ENCODE peak calls at places on chromosome 1, in nine cellular contexts. Z is Ammon's horn; G is HT-29; E is stimulated activated CD8-positive, alpha-beta memory T cell treated with anti-CD3 and anti-CD28 coated beads, Interleukin-7, amount 100 ng/mL, for 1 hour; D is HAP-1; J is CD8-positive, alpha-beta memory T cell; P is fibroblast of pulmonary artery; V is NCI-H748 treated with DMSO at 0.1 percent for 48 hours; F is ureter. W is an unnamed sample.

GRCh38 chr1:42773420-42773819 is 6.4 kb downstream of the C1orf50 start:
- DNase-seq in Z (no peak), G (no peak), E (no peak), D (no peak), J (no peak), P (no peak), V (no peak), F (no peak), W (no peak)

GRCh38 chr1:4655674-4656532 is 1.5 kb downstream of the AJAP1 start:
- DNase-seq in Z (peak; percentile 96), G (no peak), E (no peak), D (no peak), J (no peak), P (peak; percentile 11), V (peak; percentile 36), F (peak; percentile 81), W (no peak)

GRCh38 chr1:243407284-243408018 is 151.6 kb downstream of the SDCCAG8 start:
- DNase-seq in Z (no peak), G (no peak), E (no peak), D (no peak), J (no peak), P (peak; percentile 63), V (no peak), F (no peak), W (no peak)

GRCh38 chr1:216389774-216390173 is 33.5 kb downstream of the USH2A start:
- DNase-seq in Z (no peak), G (no peak), E (no peak), D (no peak), J (no peak), P (no peak), V (no peak), F (no peak), W (no peak)

GRCh38 chr1:12232221-12232620 is 2.4 kb downstream of the VPS13D start:
- DNase-seq in Z (no peak), G (no peak), E (no peak), D (no peak), J (no peak), P (no peak), V (no peak), F (no peak), W (no peak)

GRCh38 chr1:154386643-154387352 is 18.3 kb upstream of the IL6R start:
- DNase-seq in Z (no peak), G (no peak), E (peak; percentile 49), D (no peak), J (peak; percentile 78), P (no peak), V (no peak), F (no peak), W (no peak)

GRCh38 chr1:46525253-46525983 is 26.0 kb downstream of the KNCN start:
- DNase-seq in Z (no peak), G (peak; percentile 56), E (no peak), D (no peak), J (no peak), P (no peak), V (no peak), F (no peak), W (no peak)

GRCh38 chr1:223496883-223497282 is 103.7 kb downstream of the CCDC185 start:
- DNase-seq in Z (no peak), G (no peak), E (no peak), D (no peak), J (no peak), P (no peak), V (no peak), F (no peak), W (no peak)

GRCh38 chr1:84037758-84038611 is 39.1 kb upstream of the TTLL7 start:
- DNase-seq in Z (no peak), G (peak; percentile 6), E (no peak), D (no peak), J (no peak), P (no peak), V (no peak), F (no peak), W (no peak)

GRCh38 chr1:17866451-17867029 is 111.4 kb downstream of the ACTL8 start:
- DNase-seq in Z (no peak), G (no peak), E (no peak), D (no peak), J (no peak), P (peak; percentile 86), V (no peak), F (no peak), W (no peak)

GRCh38 chr1:226633541-226634155 is 85.1 kb downstream of the STUM start:
- DNase-seq in Z (no peak), G (no peak), E (no peak), D (peak; percentile 5), J (peak; percentile 33), P (no peak), V (no peak), F (no peak), W (no peak)

GRCh38 chr1:156421062-156421938 is 52.3 kb downstream of the RHBG start:
- DNase-seq in Z (peak; percentile 95), G (no peak), E (peak; percentile 30), D (peak; percentile 91), J (peak; percentile 74), P (peak; percentile 66), V (peak; percentile 68), F (peak; percentile 77), W (peak; percentile 39)

GRCh38 chr1:201648066-201648910 is 109.4 kb downstream of the NAV1 start:
- DNase-seq in Z (peak; percentile 72), G (no peak), E (no peak), D (peak; percentile 71), J (no peak), P (peak; percentile 57), V (no peak), F (peak; percentile 54), W (no peak)

GRCh38 chr1:47527653-47528272 is 89.9 kb downstream of the FOXD2 start:
- DNase-seq in Z (no peak), G (peak; percentile 71), E (no peak), D (peak; percentile 29), J (no peak), P (no peak), V (peak; percentile 63), F (no peak), W (peak; percentile 37)

GRCh38 chr1:201245082-201245481 is 38.2 kb upstream of the PKP1 start:
- DNase-seq in Z (no peak), G (no peak), E (no peak), D (no peak), J (no peak), P (no peak), V (no peak), F (no peak), W (no peak)

GRCh38 chr1:6969106-6969505 is 183.9 kb downstream of the CAMTA1 start:
- DNase-seq in Z (no peak), G (no peak), E (no peak), D (no peak), J (no peak), P (no peak), V (no peak), F (no peak), W (no peak)

GRCh38 chr1:210298296-210298695 is 30.4 kb upstream of the HHAT start:
- DNase-seq in Z (no peak), G (no peak), E (no peak), D (no peak), J (no peak), P (no peak), V (no peak), F (no peak), W (no peak)

GRCh38 chr1:160629286-160630210 is 17.3 kb downstream of the SLAMF1 start:
- DNase-seq in Z (peak; percentile 62), G (no peak), E (no peak), D (no peak), J (peak; percentile 88), P (no peak), V (no peak), F (no peak), W (no peak)

GRCh38 chr1:30300669-30301068 is 422.7 kb downstream of the MATN1 start:
- DNase-seq in Z (no peak), G (no peak), E (no peak), D (no peak), J (no peak), P (no peak), V (no peak), F (no peak), W (no peak)

GRCh38 chr1:10615336-10615735 is 140.6 kb downstream of the PEX14 start:
- DNase-seq in Z (peak; percentile 79), G (no peak), E (no peak), D (no peak), J (no peak), P (no peak), V (no peak), F (no peak), W (no peak)

GRCh38 chr1:110638062-110638461 is 31.9 kb upstream of the KCNA2 start:
- DNase-seq in Z (no peak), G (no peak), E (no peak), D (no peak), J (no peak), P (no peak), V (no peak), F (no peak), W (no peak)

GRCh38 chr1:35650416-35650815 is 9.1 kb upstream of the PSMB2 start:
- DNase-seq in Z (no peak), G (no peak), E (no peak), D (no peak), J (no peak), P (no peak), V (no peak), F (no peak), W (no peak)

GRCh38 chr1:216670118-216670870 is 52.9 kb downstream of the ESRRG start:
- DNase-seq in Z (no peak), G (peak; percentile 3), E (no peak), D (no peak), J (no peak), P (peak; percentile 6), V (no peak), F (no peak), W (no peak)

GRCh38 chr1:43522776-43523480 is 7.8 kb upstream of the PTPRF start:
- DNase-seq in Z (no peak), G (peak; percentile 88), E (no peak), D (no peak), J (no peak), P (peak; percentile 55), V (no peak), F (no peak), W (no peak)

GRCh38 chr1:100538935-100539835 is 1.2 kb downstream of the GPR88 start:
- DNase-seq in Z (peak; percentile 14), G (no peak), E (no peak), D (peak; percentile 40), J (peak; percentile 46), P (no peak), V (peak; percentile 25), F (no peak), W (no peak)

GRCh38 chr1:210402560-210402959 is 73.9 kb downstream of the HHAT start:
- DNase-seq in Z (no peak), G (no peak), E (no peak), D (no peak), J (no peak), P (no peak), V (no peak), F (no peak), W (no peak)

GRCh38 chr1:247324913-247325312 is 6.8 kb downstream of the ZNF496 start:
- DNase-seq in Z (no peak), G (no peak), E (no peak), D (no peak), J (no peak), P (no peak), V (no peak), F (no peak), W (no peak)

GRCh38 chr1:119442756-119443155 is 27.8 kb downstream of the HSD3B2 start:
- DNase-seq in Z (no peak), G (no peak), E (no peak), D (no peak), J (no peak), P (no peak), V (no peak), F (no peak), W (no peak)

GRCh38 chr1:9721606-9722377 is 70.3 kb downstream of the PIK3CD start:
- DNase-seq in Z (no peak), G (peak; percentile 64), E (peak; percentile 64), D (peak; percentile 89), J (peak; percentile 86), P (peak; percentile 32), V (no peak), F (no peak), W (peak; percentile 7)

W was measured in Kasumi-1.